ENCODE peak calls at places on chromosome 14, in eight cellular contexts. X, D, T, L, R, N, A and M are unnamed samples.

GRCh38 chr14:92952497-92953298 is 29.7 kb downstream of the CHGA start:
- DNase-seq in R (peak), D (no peak), A (no peak), N (no peak), X (no peak), L (no peak), T (no peak), M (no peak)

GRCh38 chr14:92542766-92543554 is 29.4 kb downstream of the RIN3 start:
- DNase-seq in T (no peak), X (peak), D (no peak), A (no peak), R (no peak), N (no peak), L (no peak), M (no peak)

GRCh38 chr14:76306131-76306530 is 69.8 kb upstream of the ESRRB start:
- DNase-seq in A (no peak), L (no peak), X (no peak), D (no peak), T (no peak), R (no peak), N (no peak), M (no peak)

GRCh38 chr14:26775765-26776577 is 178.1 kb upstream of the NOVA1 start:
- DNase-seq in X (no peak), R (no peak), N (no peak), L (no peak), A (no peak), T (no peak), D (no peak), M (peak)

GRCh38 chr14:75784314-75784686 is 123.3 kb downstream of the TTLL5 start:
- DNase-seq in N (no peak), A (no peak), D (no peak), X (no peak), R (no peak), T (no peak), L (no peak), M (no peak)

GRCh38 chr14:104082807-104083206 is 2.7 kb upstream of the ASPG start:
- DNase-seq in X (no peak), T (no peak), D (no peak), A (no peak), N (peak), L (no peak), R (no peak), M (no peak)

GRCh38 chr14:96001866-96002510 is 37.2 kb upstream of the C14orf132 start:
- DNase-seq in X (no peak), A (no peak), D (no peak), N (no peak), T (peak), R (no peak), L (no peak), M (no peak)

GRCh38 chr14:100495917-100496316 is 91.3 kb downstream of the BEGAIN start:
- DNase-seq in A (no peak), T (no peak), R (no peak), N (no peak), D (no peak), L (no peak), X (no peak), M (no peak)

GRCh38 chr14:93085916-93086315 is 29.8 kb downstream of the ITPK1 start:
- DNase-seq in N (no peak), D (peak), A (peak), R (no peak), X (no peak), L (no peak), T (no peak), M (peak)

GRCh38 chr14:35470775-35471174 is 63.2 kb upstream of the INSM2 start:
- DNase-seq in L (no peak), D (peak), R (no peak), X (no peak), T (peak), N (no peak), A (no peak), M (peak)

GRCh38 chr14:54828031-54828430 is 74.6 kb downstream of the GCH1 start:
- DNase-seq in D (no peak), N (no peak), T (no peak), X (no peak), A (no peak), R (no peak), L (no peak), M (no peak)

GRCh38 chr14:59511916-59512530 is 27.7 kb downstream of the JKAMP start:
- DNase-seq in X (no peak), R (no peak), T (peak), D (peak), N (no peak), A (no peak), L (no peak), M (peak)

GRCh38 chr14:20986811-20987210 is 3.0 kb upstream of the METTL17 start:
- DNase-seq in T (no peak), X (no peak), N (no peak), D (no peak), L (no peak), A (peak), R (no peak), M (peak)

GRCh38 chr14:28966416-28967233 is 200.0 kb downstream of the FOXG1 start:
- DNase-seq in N (no peak), L (no peak), T (no peak), A (no peak), D (no peak), R (no peak), X (no peak), M (no peak)

GRCh38 chr14:91245029-91245428 is 525 bp upstream of the GPR68 start:
- DNase-seq in N (peak), X (peak), A (no peak), R (no peak), D (no peak), T (no peak), L (no peak), M (no peak)

GRCh38 chr14:103372552-103373304 is 12.5 kb upstream of the MARK3 start:
- DNase-seq in A (peak), X (no peak), N (no peak), R (no peak), T (no peak), L (peak), D (peak), M (peak)

GRCh38 chr14:104690861-104691455 is 1.5 kb downstream of the INF2 start:
- DNase-seq in R (no peak), A (no peak), L (no peak), N (no peak), T (no peak), D (no peak), X (peak), M (no peak)

GRCh38 chr14:67426983-67427601 is 15.1 kb upstream of the PLEK2 start:
- DNase-seq in A (peak), T (peak), N (peak), D (peak), R (peak), L (no peak), X (peak), M (peak)

GRCh38 chr14:58572092-58572853 is 65.5 kb upstream of the DACT1 start:
- DNase-seq in T (no peak), L (no peak), D (peak), R (no peak), A (no peak), X (peak), N (no peak), M (peak)

GRCh38 chr14:36493761-36494160 is 26.3 kb downstream of the NKX2-1 start:
- DNase-seq in A (no peak), L (no peak), N (no peak), T (peak), X (no peak), R (no peak), D (no peak), M (no peak)

GRCh38 chr14:39472078-39472477 is 39.8 kb upstream of the FBXO33 start:
- DNase-seq in T (no peak), X (no peak), L (no peak), D (no peak), A (no peak), N (no peak), R (no peak), M (no peak)

GRCh38 chr14:77849711-77850110 is 49.8 kb downstream of the ADCK1 start:
- DNase-seq in L (no peak), R (no peak), T (no peak), D (no peak), A (no peak), N (no peak), X (no peak), M (peak)

GRCh38 chr14:76518366-76518765 is 142.4 kb downstream of the ESRRB start:
- DNase-seq in T (no peak), N (no peak), R (no peak), A (no peak), D (no peak), L (no peak), X (no peak), M (no peak)

GRCh38 chr14:101004954-101005353 is 101.4 kb upstream of the RTL1 start:
- DNase-seq in D (no peak), N (no peak), L (no peak), A (no peak), T (no peak), X (no peak), R (no peak), M (no peak)

GRCh38 chr14:52923902-52924575 is 26.8 kb downstream of the FERMT2 start:
- DNase-seq in R (no peak), L (no peak), D (no peak), A (peak), T (no peak), N (peak), X (no peak), M (no peak)

GRCh38 chr14:51564986-51565604 is 86.6 kb upstream of the FRMD6 start:
- DNase-seq in T (no peak), R (no peak), D (no peak), N (no peak), L (no peak), X (no peak), A (no peak), M (peak)

GRCh38 chr14:24734917-24735500 is 101.0 kb upstream of the GZMB start:
- DNase-seq in T (peak), A (peak), D (peak), N (no peak), L (no peak), R (peak), X (no peak), M (peak)

GRCh38 chr14:76968621-76969063 is 59.9 kb downstream of the IRF2BPL start:
- DNase-seq in D (no peak), X (no peak), R (no peak), A (no peak), L (no peak), T (no peak), N (no peak), M (no peak)